ENCODE peak calls at places on chromosomes 6 and 20, in eight cellular contexts. E, G, M, T, R, J, W and H are unnamed samples. For H3K4me1, the result is how much of the 10 kb centered on the place peaks cover.

GRCh38 chr20:50366270-50367103 is 143.7 kb upstream of the PTPN1 start:
- DNase-seq in E (peak), G (peak), M (no peak), T (no peak), R (peak), J (no peak), W (peak), H (no peak)

GRCh38 chr6:75444899-75445298 is 48.7 kb downstream of the FILIP1 start:
- DNase-seq in E (no peak), G (no peak), M (no peak), T (no peak), R (no peak), J (no peak), W (no peak), H (no peak)

GRCh38 chr20:46089076-46089337 is 755 bp downstream of the NCOA5 start:
- DNase-seq in E (no peak), G (peak), M (no peak), T (no peak), R (no peak), J (peak), W (no peak), H (no peak)

GRCh38 chr6:138485586-138486248 is 13.6 kb downstream of the NHSL1 start:
- DNase-seq in E (no peak), G (no peak), M (no peak), T (no peak), R (no peak), J (no peak), W (no peak), H (no peak)

GRCh38 chr20:48459729-48460395 is 367.9 kb downstream of the PREX1 start:
- DNase-seq in E (no peak), G (no peak), M (no peak), T (no peak), R (no peak), J (no peak), W (no peak), H (no peak)

GRCh38 chr6:137661601-137662000 is 167.4 kb upstream of the OLIG3 start:
- DNase-seq in E (no peak), G (no peak), M (no peak), T (no peak), R (peak), J (no peak), W (peak), H (peak)

GRCh38 chr20:44309763-44310663 is 989 bp downstream of the FITM2 start:
- DNase-seq in E (peak), G (peak), M (no peak), T (no peak), R (peak), J (peak), W (peak), H (no peak)

GRCh38 chr6:44779130-44779826 is 391.8 kb downstream of the CDC5L start:
- DNase-seq in E (no peak), G (no peak), M (no peak), T (no peak), R (no peak), J (no peak), W (no peak), H (no peak)

GRCh38 chr20:63230800-63231268 is 4.9 kb upstream of the BIRC7 start:
- DNase-seq in E (peak), G (peak), M (no peak), T (no peak), R (peak), J (peak), W (peak), H (no peak)

GRCh38 chr6:7176208-7176607 is 68.4 kb downstream of the RREB1 start:
- DNase-seq in E (no peak), G (no peak), M (no peak), T (no peak), R (no peak), J (peak), W (no peak), H (no peak)

GRCh38 chr6:79984261-79984660 is 20.2 kb upstream of the TTK start:
- DNase-seq in E (no peak), G (peak), M (peak), T (no peak), R (no peak), J (no peak), W (peak), H (peak)

GRCh38 chr6:166465671-166466087 is 82.9 kb upstream of the MPC1 start:
- DNase-seq in E (no peak), G (peak), M (no peak), T (no peak), R (peak), J (no peak), W (no peak), H (no peak)

GRCh38 chr20:49558826-49559225 is 9.1 kb downstream of the PTGIS start:
- DNase-seq in E (no peak), G (no peak), M (no peak), T (no peak), R (no peak), J (no peak), W (no peak), H (no peak)

GRCh38 chr20:49372095-49372734 is 94.4 kb upstream of the ZNFX1 start:
- DNase-seq in E (no peak), G (no peak), M (no peak), T (no peak), R (no peak), J (no peak), W (peak), H (peak)

GRCh38 chr6:167568407-167569024 is 243.6 kb downstream of the TTLL2 start:
- DNase-seq in E (no peak), G (no peak), M (no peak), T (no peak), R (no peak), J (no peak), W (no peak), H (no peak)

GRCh38 chr6:52255434-52255833 is 11.1 kb upstream of the IL17F start:
- DNase-seq in E (no peak), G (no peak), M (no peak), T (no peak), R (no peak), J (no peak), W (no peak), H (no peak)

GRCh38 chr6:28884423-28885148 is 39.2 kb downstream of the TRIM27 start:
- DNase-seq in E (peak), G (no peak), M (no peak), T (no peak), R (no peak), J (no peak), W (no peak), H (no peak)

GRCh38 chr6:68192988-68193387 is 442.1 kb upstream of the ADGRB3 start:
- DNase-seq in E (no peak), G (no peak), M (no peak), T (no peak), R (no peak), J (no peak), W (no peak), H (no peak)

GRCh38 chr20:3980260-3981131 is 34.9 kb downstream of the RNF24 start:
- DNase-seq in E (no peak), G (peak), M (no peak), T (no peak), R (no peak), J (no peak), W (peak), H (peak)

GRCh38 chr20:47676219-47676721 is 109.0 kb downstream of the SULF2 start:
- DNase-seq in E (peak), G (no peak), M (no peak), T (no peak), R (no peak), J (peak), W (no peak), H (no peak)

GRCh38 chr20:11128131-11128831 is 454.5 kb upstream of the JAG1 start:
- DNase-seq in E (no peak), G (no peak), M (no peak), T (no peak), R (no peak), J (no peak), W (no peak), H (no peak)

GRCh38 chr20:44200983-44201382 is 9.6 kb downstream of the OSER1 start:
- DNase-seq in E (no peak), G (no peak), M (no peak), T (no peak), R (no peak), J (no peak), W (no peak), H (no peak)

GRCh38 chr6:99241905-99242534 is 107.5 kb downstream of the FAXC start:
- DNase-seq in E (no peak), G (peak), M (peak), T (no peak), R (peak), J (peak), W (peak), H (peak)

GRCh38 chr6:34671801-34672656 is 24.5 kb downstream of the ILRUN start:
- DNase-seq in E (peak), G (no peak), M (no peak), T (no peak), R (no peak), J (no peak), W (peak), H (no peak)

GRCh38 chr20:53939554-53940355 is 130.6 kb downstream of the BCAS1 start:
- DNase-seq in E (peak), G (peak), M (peak), T (peak), R (peak), J (peak), W (peak), H (peak)

GRCh38 chr6:119215309-119215708 is 134.3 kb downstream of the MAN1A1 start:
- DNase-seq in E (no peak), G (no peak), M (no peak), T (no peak), R (no peak), J (no peak), W (no peak), H (no peak)

GRCh38 chr20:38406476-38406875 is 28.7 kb downstream of the SNHG17 start:
- DNase-seq in E (peak), G (no peak), M (no peak), T (no peak), R (no peak), J (no peak), W (no peak), H (no peak)

GRCh38 chr6:44630125-44631028 is 242.9 kb downstream of the CDC5L start:
- DNase-seq in E (peak), G (peak), M (peak), T (no peak), R (no peak), J (peak), W (peak), H (peak)

GRCh38 chr20:22984611-22985010 is 50.5 kb upstream of the SSTR4 start:
- DNase-seq in E (no peak), G (no peak), M (no peak), T (no peak), R (no peak), J (no peak), W (no peak), H (no peak)

GRCh38 chr20:47951521-47951951 is 166.3 kb upstream of the SULF2 start:
- DNase-seq in E (no peak), G (peak), M (no peak), T (no peak), R (no peak), J (no peak), W (peak), H (peak)

GRCh38 chr6:10401004-10401536 is 13.8 kb downstream of the TFAP2A start:
- DNase-seq in E (no peak), G (no peak), M (no peak), T (no peak), R (no peak), J (no peak), W (no peak), H (no peak)

GRCh38 chr6:166169549-166170421 is 2.1 kb upstream of the TBXT start:
- DNase-seq in E (no peak), G (no peak), M (no peak), T (no peak), R (no peak), J (no peak), W (no peak), H (no peak)

GRCh38 chr6:166523782-166524569 is 62.5 kb downstream of the RAMACL start:
- DNase-seq in E (peak), G (no peak), M (no peak), T (no peak), R (no peak), J (no peak), W (no peak), H (no peak)

DNA sequence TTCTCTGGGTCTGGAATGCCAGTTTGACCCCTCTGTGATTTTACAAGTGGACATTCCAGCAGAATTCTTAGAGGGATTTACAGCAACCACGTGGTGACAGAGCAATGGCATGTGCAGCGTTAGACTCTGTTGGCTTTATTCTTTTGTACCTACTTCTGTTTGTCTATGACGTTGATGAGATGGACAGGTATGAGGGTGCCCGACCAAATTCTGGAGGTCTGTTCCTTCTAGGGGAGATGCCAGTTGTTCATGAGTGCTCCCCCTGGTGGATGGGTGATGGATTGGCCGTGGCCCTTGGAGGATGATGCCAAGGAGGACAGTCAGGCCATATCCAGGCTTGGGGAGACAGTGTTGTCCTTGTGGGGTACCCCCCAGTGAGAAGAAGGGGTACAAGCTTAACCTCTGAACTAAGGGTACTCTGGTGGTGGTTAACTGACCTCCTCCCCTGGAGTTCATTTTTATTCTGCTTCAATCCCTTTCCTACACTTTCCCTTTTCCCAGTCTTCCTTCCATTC is 198.6 kb downstream of the DTNBP1 start:
- DNase-seq in E (peak), G (no peak), M (peak), T (no peak), R (no peak), J (peak), W (no peak), H (no peak)
- TF ChIP-seq CTCF in E (peak), G (peak), M (peak), T (peak), R (peak), J (peak), W (peak), H (peak)

DNA sequence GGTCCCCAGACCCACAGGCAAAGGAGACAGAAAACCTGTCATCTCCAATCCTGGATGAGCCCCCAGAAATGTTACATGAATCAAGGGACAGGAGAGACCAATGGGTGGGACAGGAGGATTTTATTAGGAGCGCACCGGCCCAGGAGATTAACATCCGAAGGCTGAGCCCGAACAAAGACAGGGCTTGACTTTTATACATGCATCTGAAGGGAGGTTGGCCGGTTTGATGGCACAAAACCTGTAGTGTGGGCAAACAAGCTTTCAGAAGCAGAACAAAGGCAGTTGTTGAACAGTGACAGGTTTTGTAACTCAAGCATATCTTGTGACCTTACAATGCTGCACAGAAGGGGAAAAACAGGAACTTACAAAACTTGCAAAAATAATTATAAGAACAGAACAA is 83.9 kb upstream of the GPR6 start:
- DNase-seq in E (no peak), G (no peak), M (no peak), T (no peak), R (no peak), J (no peak), W (no peak), H (no peak)
- H3K4me1 ChIP-seq in E (under half), G (under half), M (under half), T (under half), R (under half), J (under half), W (under half), H (under half)

GRCh38 chr6:6131492-6132109 is 124.9 kb upstream of the NRN1 start:
- DNase-seq in E (no peak), G (no peak), M (peak), T (no peak), R (peak), J (peak), W (peak), H (no peak)
- TF ChIP-seq CTCF in E (peak), G (peak), M (peak), T (no peak), R (no peak), J (no peak), W (peak), H (peak)

GRCh38 chr6:21748343-21749063 is 155.0 kb downstream of the SOX4 start:
- DNase-seq in E (no peak), G (peak), M (no peak), T (no peak), R (no peak), J (no peak), W (peak), H (no peak)
- H3K4me1 ChIP-seq in E (under half), G (under half), M (under half), T (under half), R (under half), J (under half), W (under half), H (under half)

GRCh38 chr6:107116328-107116892 is 1.1 kb upstream of the BEND3 start:
- DNase-seq in E (peak), G (no peak), M (no peak), T (no peak), R (no peak), J (peak), W (peak), H (peak)
- TF ChIP-seq CTCF in E (no peak), G (no peak), M (no peak), T (no peak), R (no peak), J (peak), W (no peak), H (peak)

DNA sequence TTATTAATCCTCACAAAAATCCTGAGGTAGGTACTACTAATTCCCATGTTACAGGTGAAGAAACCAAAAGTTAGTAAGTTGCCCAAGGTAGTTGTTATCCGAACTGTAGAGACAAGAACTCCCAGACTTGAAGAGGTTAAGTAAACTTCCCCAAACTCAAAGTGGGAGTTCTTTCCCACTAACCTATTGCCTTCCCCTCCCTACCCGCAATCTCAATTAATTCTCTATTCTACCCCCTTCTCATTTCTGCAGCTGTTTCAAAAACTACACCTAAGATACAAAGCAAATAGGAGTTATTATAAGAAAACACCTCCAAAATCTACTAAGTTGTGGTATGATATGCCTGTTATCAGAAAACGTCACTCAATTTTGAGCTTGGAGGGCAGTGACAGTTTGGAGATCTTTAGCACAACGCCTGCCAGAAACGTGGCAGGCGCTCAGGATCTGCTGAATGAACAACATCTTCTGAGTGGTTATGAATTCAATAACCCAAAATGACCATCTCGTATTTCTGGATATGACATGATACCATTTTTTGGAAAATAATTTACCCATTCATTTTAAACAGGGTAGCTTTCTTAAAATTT is 7.1 kb downstream of the CSNK2A1 start:
- DNase-seq in E (no peak), G (no peak), M (no peak), T (no peak), R (no peak), J (no peak), W (no peak), H (no peak)
- H3K4me1 ChIP-seq in E (under half), G (under half), M (under half), T (under half), R (half or more), J (under half), W (under half), H (under half)

GRCh38 chr6:100657678-100658330 is 193.1 kb upstream of the SIM1 start:
- DNase-seq in E (no peak), G (no peak), M (no peak), T (no peak), R (no peak), J (no peak), W (no peak), H (no peak)
- TF ChIP-seq CTCF in E (peak), G (peak), M (peak), T (no peak), R (no peak), J (peak), W (peak), H (peak)